ENCODE peak calls at places on chromosomes 7 and 10, in seven cellular contexts. One of them, this sample, is unnamed.

GRCh38 chr7:19060870-19061269 is 56.6 kb downstream of the TWIST1 start:
- DNase-seq in 8988T: no peak
- DNase-seq in HAP-1: peak
- DNase-seq in amygdala: no peak
- DNase-seq in T-helper 9 cell: no peak
- DNase-seq in osteocyte: no peak
- DNase-seq in COR-L47: no peak
- DNase-seq in this sample: no peak

GRCh38 chr7:37365405-37365804 is 83.3 kb downstream of the ELMO1 start:
- DNase-seq in 8988T: no peak
- DNase-seq in HAP-1: no peak
- DNase-seq in amygdala: no peak
- DNase-seq in T-helper 9 cell: no peak
- DNase-seq in osteocyte: no peak
- DNase-seq in COR-L47: no peak
- DNase-seq in this sample: no peak

GRCh38 chr7:158818325-158819213 is 10.7 kb downstream of the ESYT2 start:
- DNase-seq in 8988T: no peak
- DNase-seq in HAP-1: peak
- DNase-seq in amygdala: peak
- DNase-seq in T-helper 9 cell: peak
- DNase-seq in osteocyte: peak
- DNase-seq in COR-L47: peak
- DNase-seq in this sample: peak

GRCh38 chr7:98054585-98054984 is 52.1 kb upstream of the LMTK2 start:
- DNase-seq in 8988T: no peak
- DNase-seq in HAP-1: no peak
- DNase-seq in amygdala: no peak
- DNase-seq in T-helper 9 cell: no peak
- DNase-seq in osteocyte: no peak
- DNase-seq in COR-L47: no peak
- DNase-seq in this sample: no peak

GRCh38 chr10:110600487-110601101 is 33.1 kb downstream of the SMC3 start:
- DNase-seq in 8988T: no peak
- DNase-seq in HAP-1: peak
- DNase-seq in amygdala: peak
- DNase-seq in T-helper 9 cell: peak
- DNase-seq in osteocyte: no peak
- DNase-seq in COR-L47: peak
- DNase-seq in this sample: no peak

GRCh38 chr7:30552330-30552729 is 42.3 kb upstream of the GARS1 start:
- DNase-seq in 8988T: no peak
- DNase-seq in HAP-1: no peak
- DNase-seq in amygdala: no peak
- DNase-seq in T-helper 9 cell: no peak
- DNase-seq in osteocyte: no peak
- DNase-seq in COR-L47: no peak
- DNase-seq in this sample: no peak

GRCh38 chr7:509426-509825 is 10.2 kb downstream of the PDGFA start:
- DNase-seq in 8988T: no peak
- DNase-seq in HAP-1: no peak
- DNase-seq in amygdala: no peak
- DNase-seq in T-helper 9 cell: no peak
- DNase-seq in osteocyte: no peak
- DNase-seq in COR-L47: no peak
- DNase-seq in this sample: no peak

GRCh38 chr7:36338256-36338655 is 51.4 kb upstream of the ANLN start:
- DNase-seq in 8988T: no peak
- DNase-seq in HAP-1: no peak
- DNase-seq in amygdala: no peak
- DNase-seq in T-helper 9 cell: no peak
- DNase-seq in osteocyte: no peak
- DNase-seq in COR-L47: no peak
- DNase-seq in this sample: no peak

GRCh38 chr10:51079331-51079730 is 5.0 kb downstream of the PRKG1 start:
- DNase-seq in 8988T: no peak
- DNase-seq in HAP-1: no peak
- DNase-seq in amygdala: no peak
- DNase-seq in T-helper 9 cell: no peak
- DNase-seq in osteocyte: no peak
- DNase-seq in COR-L47: no peak
- DNase-seq in this sample: no peak

GRCh38 chr7:106239406-106239805 is 45.4 kb downstream of the NAMPT start:
- DNase-seq in 8988T: no peak
- DNase-seq in HAP-1: no peak
- DNase-seq in amygdala: no peak
- DNase-seq in T-helper 9 cell: no peak
- DNase-seq in osteocyte: no peak
- DNase-seq in COR-L47: no peak
- DNase-seq in this sample: no peak

GRCh38 chr7:88835147-88835728 is 39.7 kb upstream of the TEX47 start:
- DNase-seq in 8988T: no peak
- DNase-seq in HAP-1: peak
- DNase-seq in amygdala: no peak
- DNase-seq in T-helper 9 cell: no peak
- DNase-seq in osteocyte: no peak
- DNase-seq in COR-L47: peak
- DNase-seq in this sample: no peak

GRCh38 chr7:110762514-110762913 is 328.4 kb upstream of the LRRN3 start:
- DNase-seq in 8988T: no peak
- DNase-seq in HAP-1: no peak
- DNase-seq in amygdala: no peak
- DNase-seq in T-helper 9 cell: no peak
- DNase-seq in osteocyte: no peak
- DNase-seq in COR-L47: no peak
- DNase-seq in this sample: no peak

GRCh38 chr7:66296001-66296521 is 90.9 kb downstream of the TPST1 start:
- DNase-seq in 8988T: no peak
- DNase-seq in HAP-1: peak
- DNase-seq in amygdala: no peak
- DNase-seq in T-helper 9 cell: no peak
- DNase-seq in osteocyte: no peak
- DNase-seq in COR-L47: no peak
- DNase-seq in this sample: no peak

GRCh38 chr10:110547139-110547761 is 20.2 kb upstream of the SMC3 start:
- DNase-seq in 8988T: no peak
- DNase-seq in HAP-1: peak
- DNase-seq in amygdala: no peak
- DNase-seq in T-helper 9 cell: no peak
- DNase-seq in osteocyte: no peak
- DNase-seq in COR-L47: peak
- DNase-seq in this sample: no peak

GRCh38 chr10:17993361-17993760 is 41.6 kb downstream of the SLC39A12 start:
- DNase-seq in 8988T: no peak
- DNase-seq in HAP-1: peak
- DNase-seq in amygdala: no peak
- DNase-seq in T-helper 9 cell: no peak
- DNase-seq in osteocyte: no peak
- DNase-seq in COR-L47: no peak
- DNase-seq in this sample: no peak

GRCh38 chr10:13990392-13990805 is 340.3 kb downstream of the FRMD4A start:
- DNase-seq in 8988T: no peak
- DNase-seq in HAP-1: no peak
- DNase-seq in amygdala: no peak
- DNase-seq in T-helper 9 cell: no peak
- DNase-seq in osteocyte: no peak
- DNase-seq in COR-L47: no peak
- DNase-seq in this sample: no peak

GRCh38 chr10:117382831-117383230 is 7.6 kb upstream of the PDZD8 start:
- DNase-seq in 8988T: no peak
- DNase-seq in HAP-1: no peak
- DNase-seq in amygdala: no peak
- DNase-seq in T-helper 9 cell: no peak
- DNase-seq in osteocyte: no peak
- DNase-seq in COR-L47: no peak
- DNase-seq in this sample: no peak

GRCh38 chr10:72316748-72317435 is 37.8 kb downstream of the DNAJB12 start:
- DNase-seq in 8988T: no peak
- DNase-seq in HAP-1: no peak
- DNase-seq in amygdala: no peak
- DNase-seq in T-helper 9 cell: peak
- DNase-seq in osteocyte: no peak
- DNase-seq in COR-L47: peak
- DNase-seq in this sample: no peak

GRCh38 chr10:30247704-30248103 is 101.4 kb downstream of the MTPAP start:
- DNase-seq in 8988T: no peak
- DNase-seq in HAP-1: no peak
- DNase-seq in amygdala: no peak
- DNase-seq in T-helper 9 cell: no peak
- DNase-seq in osteocyte: no peak
- DNase-seq in COR-L47: no peak
- DNase-seq in this sample: no peak

GRCh38 chr10:48246501-48246900 is 28.0 kb downstream of the FRMPD2 start:
- DNase-seq in 8988T: no peak
- DNase-seq in HAP-1: no peak
- DNase-seq in amygdala: no peak
- DNase-seq in T-helper 9 cell: no peak
- DNase-seq in osteocyte: peak
- DNase-seq in COR-L47: no peak
- DNase-seq in this sample: peak

GRCh38 chr10:13788701-13789447 is 202.1 kb downstream of the PRPF18 start:
- DNase-seq in 8988T: no peak
- DNase-seq in HAP-1: no peak
- DNase-seq in amygdala: no peak
- DNase-seq in T-helper 9 cell: no peak
- DNase-seq in osteocyte: no peak
- DNase-seq in COR-L47: no peak
- DNase-seq in this sample: peak

GRCh38 chr10:23081156-23081833 is 14.1 kb upstream of the MSRB2 start:
- DNase-seq in 8988T: no peak
- DNase-seq in HAP-1: no peak
- DNase-seq in amygdala: no peak
- DNase-seq in T-helper 9 cell: no peak
- DNase-seq in osteocyte: no peak
- DNase-seq in COR-L47: no peak
- DNase-seq in this sample: no peak

GRCh38 chr10:34139559-34139958 is 675.5 kb downstream of the PARD3 start:
- DNase-seq in 8988T: no peak
- DNase-seq in HAP-1: no peak
- DNase-seq in amygdala: no peak
- DNase-seq in T-helper 9 cell: no peak
- DNase-seq in osteocyte: no peak
- DNase-seq in COR-L47: no peak
- DNase-seq in this sample: no peak

This sample was measured in right atrium auricular region.